ENCODE peak calls at places on chromosomes 11 and 22, in eight cellular contexts. One of them, this sample, is unnamed.
A peak's percentile ranks its signal among the peaks of the same experiment; 100 is the strongest.

GRCh38 chr22:46250035-46250782 is at the start of gene CDPF1:
- DNase-seq in uterus: peak; percentile 82
- DNase-seq in fibroblast of lung: peak; percentile 83
- DNase-seq in colonic mucosa: peak; percentile 93
- DNase-seq in A673: peak; percentile 92
- DNase-seq in GM23338: peak; percentile 85
- DNase-seq in body of pancreas: peak; percentile 91
- DNase-seq in stomach: peak; percentile 94
- DNase-seq in this sample: peak; percentile 30

GRCh38 chr22:31488988-31489617 is 539 bp downstream of the EIF4ENIF1 start:
- DNase-seq in uterus: peak; percentile 22
- DNase-seq in fibroblast of lung: peak; percentile 41
- DNase-seq in colonic mucosa: peak; percentile 45
- DNase-seq in A673: peak; percentile 42
- DNase-seq in GM23338: peak; percentile 65
- DNase-seq in body of pancreas: peak; percentile 38
- DNase-seq in stomach: peak; percentile 36
- DNase-seq in this sample: no peak

GRCh38 chr11:119181677-119182412 is 3.4 kb upstream of the NHERF4 start:
- DNase-seq in uterus: no peak
- DNase-seq in fibroblast of lung: no peak
- DNase-seq in colonic mucosa: no peak
- DNase-seq in A673: no peak
- DNase-seq in GM23338: no peak
- DNase-seq in body of pancreas: no peak
- DNase-seq in stomach: no peak
- DNase-seq in this sample: no peak

GRCh38 chr11:124897681-124898680 is at the start of gene ROBO4:
- DNase-seq in uterus: peak; percentile 56
- DNase-seq in fibroblast of lung: peak; percentile 94
- DNase-seq in colonic mucosa: no peak
- DNase-seq in A673: no peak
- DNase-seq in GM23338: no peak
- DNase-seq in body of pancreas: no peak
- DNase-seq in stomach: no peak
- DNase-seq in this sample: no peak

GRCh38 chr22:32644252-32645100 is 157.0 kb upstream of the TIMP3 start:
- DNase-seq in uterus: peak; percentile 74
- DNase-seq in fibroblast of lung: peak; percentile 48
- DNase-seq in colonic mucosa: peak; percentile 30
- DNase-seq in A673: no peak
- DNase-seq in GM23338: peak; percentile 36
- DNase-seq in body of pancreas: peak; percentile 56
- DNase-seq in stomach: peak; percentile 40
- DNase-seq in this sample: no peak

GRCh38 chr11:1375161-1375954 is 14.4 kb upstream of the BRSK2 start:
- DNase-seq in uterus: no peak
- DNase-seq in fibroblast of lung: no peak
- DNase-seq in colonic mucosa: no peak
- DNase-seq in A673: no peak
- DNase-seq in GM23338: no peak
- DNase-seq in body of pancreas: no peak
- DNase-seq in stomach: no peak
- DNase-seq in this sample: no peak

GRCh38 chr11:36295926-36296325 is at the start of gene PRR5L:
- DNase-seq in uterus: no peak
- DNase-seq in fibroblast of lung: no peak
- DNase-seq in colonic mucosa: peak; percentile 17
- DNase-seq in A673: no peak
- DNase-seq in GM23338: no peak
- DNase-seq in body of pancreas: no peak
- DNase-seq in stomach: no peak
- DNase-seq in this sample: no peak

GRCh38 chr22:27151407-27151806 is 494.0 kb downstream of the MIAT start:
- DNase-seq in uterus: no peak
- DNase-seq in fibroblast of lung: no peak
- DNase-seq in colonic mucosa: no peak
- DNase-seq in A673: no peak
- DNase-seq in GM23338: peak; percentile 44
- DNase-seq in body of pancreas: no peak
- DNase-seq in stomach: no peak
- DNase-seq in this sample: no peak

DNA sequence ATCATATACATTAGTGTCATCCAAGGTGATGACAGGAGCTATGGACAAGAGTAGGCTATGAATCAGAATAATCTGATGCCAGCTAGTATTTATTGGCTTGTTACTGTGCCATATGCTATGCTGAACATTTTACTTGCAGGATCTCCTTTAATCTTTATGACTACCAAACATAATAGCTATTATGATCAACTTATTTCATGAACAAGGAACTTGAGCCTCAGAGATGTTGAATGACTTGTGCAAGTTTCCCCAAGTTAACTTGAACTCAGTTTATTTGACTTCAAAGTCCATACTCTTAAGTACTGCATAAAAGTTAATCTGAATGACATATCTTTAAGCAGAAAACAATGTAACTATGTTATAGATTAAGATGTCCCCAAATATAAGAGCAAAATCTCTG is 178.8 kb upstream of the ARHGAP20 start:
- DNase-seq in uterus: no peak
- DNase-seq in fibroblast of lung: no peak
- DNase-seq in colonic mucosa: no peak
- DNase-seq in A673: no peak
- DNase-seq in GM23338: no peak
- DNase-seq in body of pancreas: no peak
- DNase-seq in stomach: no peak
- DNase-seq in this sample: no peak
- TF ChIP-seq CTCF in uterus: no peak
- TF ChIP-seq CTCF in fibroblast of lung: no peak
- TF ChIP-seq CTCF in colonic mucosa: no peak
- TF ChIP-seq CTCF in A673: no peak
- TF ChIP-seq CTCF in GM23338: no peak
- TF ChIP-seq CTCF in body of pancreas: no peak
- TF ChIP-seq CTCF in stomach: no peak
- TF ChIP-seq CTCF in this sample: no peak

DNA sequence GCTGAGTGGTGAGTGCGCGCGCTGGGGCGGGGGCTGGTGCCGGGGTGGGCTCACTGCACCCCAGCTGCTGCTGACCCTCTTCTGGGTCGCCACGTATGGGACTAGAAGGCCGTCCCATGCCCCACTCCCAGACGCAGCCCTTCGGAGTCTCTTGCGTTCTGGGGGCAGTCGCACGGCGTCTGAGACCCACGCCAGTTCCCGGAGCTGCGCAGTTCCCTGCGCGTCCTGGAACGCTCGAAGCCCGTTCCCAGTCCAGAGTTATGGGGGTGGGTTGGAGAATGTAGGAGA is 345 bp downstream of the LAYN start:
- DNase-seq in uterus: no peak
- DNase-seq in fibroblast of lung: no peak
- DNase-seq in colonic mucosa: no peak
- DNase-seq in A673: peak; percentile 55
- DNase-seq in GM23338: no peak
- DNase-seq in body of pancreas: no peak
- DNase-seq in stomach: no peak
- DNase-seq in this sample: no peak
- H3K27ac ChIP-seq in uterus: peak overlapping the region; percentile 78
- H3K27ac ChIP-seq in fibroblast of lung: peak overlapping the region; percentile 83
- H3K27ac ChIP-seq in colonic mucosa: peak overlapping the region; percentile 41
- H3K27ac ChIP-seq in A673: no peak overlapping the region
- H3K27ac ChIP-seq in GM23338: no peak overlapping the region
- H3K27ac ChIP-seq in body of pancreas: peak overlapping the region; percentile 50
- H3K27ac ChIP-seq in stomach: peak overlapping the region; percentile 70
- H3K27ac ChIP-seq in this sample: peak overlapping the region; percentile 83

DNA sequence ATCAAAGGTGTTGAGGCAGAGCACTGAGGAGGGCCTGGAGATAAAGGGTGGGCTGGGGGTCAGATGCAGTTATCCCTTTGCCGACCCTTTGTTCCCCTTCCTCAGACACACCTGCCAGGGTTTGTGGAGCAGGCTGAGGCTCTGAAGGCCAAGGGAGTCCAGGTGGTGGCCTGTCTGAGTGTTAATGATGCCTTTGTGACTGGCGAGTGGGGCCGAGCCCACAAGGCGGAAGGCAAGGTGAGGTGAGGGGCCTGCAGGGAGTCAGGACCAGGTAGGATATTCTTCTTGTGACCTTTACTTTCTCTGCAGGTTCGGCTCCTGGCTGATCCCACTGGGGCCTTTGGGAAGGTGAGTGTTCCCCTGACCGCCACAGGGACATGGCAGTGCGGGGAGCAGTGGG is 2.6 kb downstream of the PRDX5 start:
- DNase-seq in uterus: no peak
- DNase-seq in fibroblast of lung: no peak
- DNase-seq in colonic mucosa: no peak
- DNase-seq in A673: no peak
- DNase-seq in GM23338: no peak
- DNase-seq in body of pancreas: no peak
- DNase-seq in stomach: no peak
- DNase-seq in this sample: no peak
- TF ChIP-seq CTCF in uterus: no peak
- TF ChIP-seq CTCF in fibroblast of lung: no peak
- TF ChIP-seq CTCF in colonic mucosa: no peak
- TF ChIP-seq CTCF in A673: no peak
- TF ChIP-seq CTCF in GM23338: no peak
- TF ChIP-seq CTCF in body of pancreas: no peak
- TF ChIP-seq CTCF in stomach: no peak
- TF ChIP-seq CTCF in this sample: no peak

GRCh38 chr11:102680945-102681344 is 24.6 kb downstream of the MMP27 start:
- DNase-seq in uterus: peak; percentile 43
- DNase-seq in fibroblast of lung: peak; percentile 12
- DNase-seq in colonic mucosa: no peak
- DNase-seq in A673: no peak
- DNase-seq in GM23338: no peak
- DNase-seq in body of pancreas: no peak
- DNase-seq in stomach: no peak
- DNase-seq in this sample: no peak

GRCh38 chr11:102676086-102676485 is 29.5 kb downstream of the MMP27 start:
- DNase-seq in uterus: no peak
- DNase-seq in fibroblast of lung: no peak
- DNase-seq in colonic mucosa: no peak
- DNase-seq in A673: no peak
- DNase-seq in GM23338: no peak
- DNase-seq in body of pancreas: no peak
- DNase-seq in stomach: no peak
- DNase-seq in this sample: no peak

GRCh38 chr11:102683277-102683676 is 22.3 kb downstream of the MMP27 start:
- DNase-seq in uterus: no peak
- DNase-seq in fibroblast of lung: no peak
- DNase-seq in colonic mucosa: no peak
- DNase-seq in A673: no peak
- DNase-seq in GM23338: peak; percentile 34
- DNase-seq in body of pancreas: no peak
- DNase-seq in stomach: no peak
- DNase-seq in this sample: no peak

DNA sequence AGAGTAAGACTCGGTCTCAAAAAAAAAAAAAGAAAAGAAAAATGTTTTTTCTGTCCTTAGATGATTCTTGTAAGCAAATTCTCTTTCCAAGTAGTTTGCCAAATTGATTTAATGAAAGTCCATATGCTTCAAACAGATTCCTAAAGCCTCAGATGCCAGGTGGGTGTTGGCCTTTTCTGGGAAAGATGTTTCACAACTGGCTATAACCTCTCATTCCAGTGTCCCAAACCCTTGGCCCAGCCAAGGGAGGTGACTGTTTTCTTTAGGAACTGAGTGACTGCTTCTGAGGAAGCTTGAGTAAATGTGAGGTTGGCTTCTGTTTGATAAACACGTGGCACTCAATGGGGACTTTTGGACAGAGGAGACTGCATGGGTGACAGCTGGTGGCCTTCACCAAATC is 27.5 kb downstream of the MMP27 start:
- DNase-seq in uterus: no peak
- DNase-seq in fibroblast of lung: no peak
- DNase-seq in colonic mucosa: no peak
- DNase-seq in A673: no peak
- DNase-seq in GM23338: no peak
- DNase-seq in body of pancreas: no peak
- DNase-seq in stomach: no peak
- DNase-seq in this sample: no peak
- H3K27ac ChIP-seq in uterus: peak overlapping the region; percentile 61
- H3K27ac ChIP-seq in fibroblast of lung: no peak overlapping the region
- H3K27ac ChIP-seq in colonic mucosa: no peak overlapping the region
- H3K27ac ChIP-seq in A673: no peak overlapping the region
- H3K27ac ChIP-seq in GM23338: no peak overlapping the region
- H3K27ac ChIP-seq in body of pancreas: no peak overlapping the region
- H3K27ac ChIP-seq in stomach: no peak overlapping the region
- H3K27ac ChIP-seq in this sample: no peak overlapping the region

This sample was measured in thoracic aorta.